ENCODE peak calls at places on chromosomes 12 and 14, in eight cellular contexts. B is heart left ventricle, D is uterus, E is suprapubic skin, T is testis, S is body of pancreas, M is breast epithelium, L is IMR-90. U is an unnamed sample.

GRCh38 chr12:128711486-128711885 is 112.3 kb downstream of the SLC15A4 start:
- DNase-seq in L (no peak), S (no peak), D (no peak), T (no peak), B (no peak), M (no peak), E (no peak), U (no peak)

GRCh38 chr12:116426391-116427136 is 132.6 kb upstream of the MAP1LC3B2 start:
- DNase-seq in D (peak), T (peak), E (peak), L (peak), S (peak), M (no peak), B (no peak), U (peak)

GRCh38 chr14:32259368-32260013 is 56.4 kb upstream of the RNU6-8 start:
- DNase-seq in T (no peak), D (no peak), M (no peak), B (no peak), S (no peak), L (peak), E (no peak), U (no peak)

GRCh38 chr12:71397433-71397954 is 42.1 kb upstream of the LGR5 start:
- DNase-seq in L (no peak), M (no peak), B (no peak), E (no peak), S (no peak), T (no peak), D (no peak), U (no peak)

GRCh38 chr14:50944647-50945413 is 547 bp upstream of the PYGL start:
- DNase-seq in E (peak), B (no peak), L (peak), S (peak), T (peak), D (peak), M (peak), U (peak)

GRCh38 chr12:122423258-122424165 is 1.0 kb upstream of the CLIP1 start:
- DNase-seq in B (no peak), S (peak), D (no peak), T (peak), E (no peak), L (peak), M (no peak), U (no peak)

GRCh38 chr14:37278673-37279538 is 81.2 kb downstream of the MIPOL1 start:
- DNase-seq in D (no peak), T (no peak), M (no peak), L (no peak), E (no peak), B (no peak), S (no peak), U (no peak)

GRCh38 chr12:112479413-112479812 is 60.7 kb downstream of the PTPN11 start:
- DNase-seq in E (no peak), D (no peak), L (no peak), T (no peak), B (no peak), M (no peak), S (no peak), U (no peak)

GRCh38 chr14:25472700-25473099 is 422.8 kb upstream of the STXBP6 start:
- DNase-seq in E (no peak), B (no peak), T (no peak), D (no peak), M (no peak), L (no peak), S (no peak), U (no peak)

GRCh38 chr14:52402812-52403526 is 88.9 kb downstream of the PTGER2 start:
- DNase-seq in S (no peak), T (no peak), L (peak), D (no peak), E (no peak), B (no peak), M (no peak), U (no peak)

GRCh38 chr12:44021471-44021971 is 185.6 kb downstream of the TMEM117 start:
- DNase-seq in S (no peak), T (no peak), L (no peak), M (no peak), B (no peak), E (no peak), D (no peak), U (no peak)

DNA sequence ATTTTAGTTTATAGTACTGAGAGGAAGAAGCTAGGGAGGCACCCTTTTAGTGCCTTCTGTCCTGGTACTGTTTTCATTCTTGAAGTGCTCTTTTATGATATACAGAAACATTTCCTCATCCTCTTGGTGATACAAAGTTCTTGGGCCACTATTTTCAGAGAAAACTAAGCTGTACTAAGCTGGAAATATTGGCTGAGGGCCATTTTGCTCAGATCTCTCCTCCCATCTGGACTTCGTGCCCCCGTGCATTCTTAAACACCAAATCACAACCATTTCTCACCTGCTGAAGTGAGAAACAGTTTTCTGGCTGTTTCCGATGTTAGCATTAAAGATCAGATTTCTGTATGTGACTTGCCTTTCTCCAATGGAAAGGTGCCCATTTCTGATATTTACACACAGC is 158.9 kb downstream of the FBXL14 start:
- DNase-seq in L (peak), D (no peak), B (no peak), M (no peak), T (no peak), E (no peak), S (peak), U (no peak)
- TF ChIP-seq POLR2A in L (no peak), D (no peak), B (no peak), M (no peak), T (no peak), E (no peak), S (no peak), U (no peak)

DNA sequence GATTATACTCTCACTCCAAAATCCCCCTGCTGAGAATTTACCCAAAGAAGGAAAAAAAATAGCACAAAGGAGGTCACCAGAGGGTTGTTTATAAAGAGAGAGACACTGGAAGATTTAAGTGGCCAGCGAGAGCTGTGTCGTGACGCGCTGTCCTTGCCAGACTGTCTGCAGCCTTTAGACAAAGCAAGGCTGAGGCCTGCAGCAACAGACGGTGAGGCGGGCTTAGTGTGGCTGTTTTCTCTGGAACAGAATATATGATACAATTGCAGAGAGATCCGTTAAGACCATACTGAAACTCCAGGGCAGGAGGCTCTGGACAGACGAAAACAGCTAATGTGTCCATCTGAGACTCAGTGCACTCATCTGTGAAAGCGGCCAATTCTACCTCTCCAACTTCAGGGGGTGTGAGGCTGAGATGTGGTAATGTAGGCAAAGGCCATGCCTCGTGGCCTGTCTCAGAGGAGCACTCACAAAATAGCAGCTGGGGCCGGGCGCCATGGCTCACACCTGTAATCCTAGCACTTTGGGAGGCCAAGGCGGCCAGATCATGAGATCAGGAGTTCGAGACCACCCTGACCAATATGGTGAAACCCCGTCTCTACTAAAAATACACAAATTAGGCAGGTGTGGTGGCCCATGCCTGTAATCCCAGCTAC is 36.2 kb downstream of the ANAPC7 start:
- DNase-seq in E (no peak), L (peak), S (no peak), B (no peak), T (peak), D (no peak), M (no peak), U (no peak)
- H3K27ac ChIP-seq in E (no peak), L (peak), S (no peak), B (no peak), T (peak), D (peak), M (no peak), U (no peak)

GRCh38 chr12:109596418-109597244 is 23.0 kb downstream of the MVK start:
- DNase-seq in M (no peak), T (no peak), L (no peak), B (no peak), D (no peak), E (no peak), S (no peak), U (no peak)
- TF ChIP-seq POLR2A in M (no peak), T (no peak), L (no peak), B (no peak), D (no peak), E (no peak), S (no peak), U (no peak)

DNA sequence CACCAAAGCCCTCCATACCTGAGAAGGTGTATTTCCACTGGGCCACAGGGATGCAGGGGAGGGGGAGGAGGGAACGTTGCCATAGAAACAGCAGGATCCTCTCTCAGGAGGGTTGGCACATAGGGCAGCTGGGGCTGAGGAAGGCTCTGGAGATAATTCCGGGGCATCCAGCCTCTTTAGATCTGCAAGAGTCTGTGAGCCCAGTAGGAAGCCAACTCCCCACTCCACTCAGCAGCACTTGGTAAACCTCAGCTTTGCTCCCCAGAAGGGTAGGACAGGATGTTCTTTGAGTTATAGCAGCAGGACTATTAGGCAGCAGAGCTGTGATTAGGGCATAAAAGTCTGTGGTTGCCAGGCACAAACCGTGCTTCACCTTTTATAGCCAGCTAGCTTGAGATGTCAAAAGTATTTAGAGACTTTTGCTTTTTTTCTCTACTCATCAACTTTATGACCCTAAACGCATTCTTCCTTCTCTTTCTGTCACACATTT is 7.8 kb upstream of the PLEKHG3 start:
- DNase-seq in S (peak), E (peak), T (no peak), B (no peak), D (peak), M (no peak), L (no peak), U (no peak)
- H3K27ac ChIP-seq in S (no peak), E (no peak), T (no peak), B (no peak), D (peak), M (no peak), L (no peak), U (no peak)

GRCh38 chr14:64337901-64338615 is 43.9 kb upstream of the ESR2 start:
- DNase-seq in L (peak), T (peak), B (peak), E (peak), M (no peak), D (peak), S (peak), U (peak)
- TF ChIP-seq POLR2A in L (no peak), T (no peak), B (no peak), E (no peak), M (no peak), D (no peak), S (peak), U (no peak)

DNA sequence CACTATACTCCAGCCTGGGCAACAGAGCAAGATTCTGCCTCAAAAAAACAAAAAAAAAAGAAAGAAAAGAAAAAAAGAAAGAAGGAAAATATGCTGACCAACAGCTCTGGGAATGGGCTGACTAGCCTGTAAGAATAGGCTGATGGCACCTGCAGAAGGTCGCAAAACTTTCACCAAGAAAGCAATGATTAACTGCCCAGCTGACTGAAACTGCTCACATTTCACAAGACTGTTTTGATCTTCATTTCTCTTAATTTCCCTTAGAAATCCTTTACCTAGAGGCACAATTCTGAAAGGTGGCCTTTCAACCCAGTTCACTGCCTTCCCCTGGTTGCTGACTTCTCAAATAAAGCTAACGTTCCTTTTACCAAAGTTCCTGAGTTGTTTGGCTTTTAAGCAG is 12.4 kb downstream of the BEST3 start:
- DNase-seq in T (no peak), L (no peak), E (no peak), M (no peak), S (no peak), B (no peak), D (no peak), U (no peak)
- H3K27ac ChIP-seq in T (no peak), L (no peak), E (no peak), M (no peak), S (no peak), B (no peak), D (no peak), U (no peak)

GRCh38 chr12:109358154-109358869 is 10.6 kb downstream of the MYO1H start:
- DNase-seq in M (no peak), B (no peak), E (no peak), D (no peak), T (no peak), S (no peak), L (peak), U (no peak)
- TF ChIP-seq POLR2A in M (no peak), B (no peak), E (no peak), D (no peak), T (no peak), S (no peak), L (no peak), U (no peak)

DNA sequence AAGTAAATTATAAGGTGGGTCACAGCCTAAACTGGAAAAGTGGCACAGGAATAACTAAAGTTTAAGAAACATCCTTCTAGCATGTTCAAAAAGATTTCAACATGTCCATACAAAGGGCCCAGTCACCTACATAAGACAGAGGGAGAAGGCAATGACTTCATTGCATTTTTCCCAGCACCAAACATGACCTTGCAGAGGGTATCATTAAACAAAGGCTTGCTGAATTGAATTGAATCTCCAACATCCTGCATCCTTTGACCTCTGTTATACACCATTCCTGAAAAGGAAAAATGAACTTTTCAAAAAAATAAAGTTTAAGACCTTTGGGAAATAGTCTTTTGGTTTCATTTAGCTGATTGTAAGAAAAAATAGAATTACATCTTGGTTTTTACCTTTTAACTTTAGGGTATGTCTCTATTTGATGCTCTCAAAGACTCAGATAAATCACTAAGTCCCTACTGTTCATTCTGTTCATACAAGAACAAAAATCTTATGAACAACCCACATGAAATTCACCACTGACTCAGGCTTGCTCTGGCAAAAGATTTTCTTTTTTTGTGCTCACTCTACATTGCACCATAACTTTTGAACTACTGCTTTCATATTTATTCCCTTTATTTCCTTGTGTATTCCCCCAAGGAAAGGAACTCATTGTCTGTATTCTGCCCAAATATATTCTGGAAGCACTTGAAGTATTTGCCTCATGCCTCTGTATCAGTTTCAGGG is 121.8 kb downstream of the DUSP6 start:
- DNase-seq in D (no peak), E (no peak), B (no peak), T (no peak), L (no peak), S (no peak), M (no peak), U (no peak)
- H3K27ac ChIP-seq in D (no peak), E (no peak), B (no peak), T (no peak), L (no peak), S (no peak), M (peak), U (no peak)

GRCh38 chr12:64107776-64108175 is 114.3 kb downstream of the KICS2 start:
- DNase-seq in T (no peak), M (no peak), D (no peak), S (no peak), B (no peak), E (no peak), L (no peak), U (no peak)
- TF ChIP-seq POLR2A in T (no peak), M (no peak), D (no peak), S (no peak), B (no peak), E (no peak), L (no peak), U (no peak)